ENCODE peak calls at places on chromosome 17, in eight cellular contexts. G is dorsolateral prefrontal cortex; W is nucleus accumbens; F is transverse colon; Z is activated effector memory CD4-positive, alpha-beta T cell treated with anti-CD3 and anti-CD28 coated beads, Interleukin-2, amount 50 U/mL, for 16 hours; I is stimulated activated CD4-positive, alpha-beta T cell treated with anti-CD3 and anti-CD28 coated beads, Interleukin-4, amount 100 ng/mL, for 4 hours; S is left kidney; N is CD8-positive, alpha-beta T cell. T is an unnamed sample.

GRCh38 chr17:21294321-21295035 is 10.0 kb downstream of the MAP2K3 start:
- DNase-seq in G (no peak), W (no peak), F (no peak), Z (no peak), I (no peak), S (no peak), N (no peak), T (no peak)

GRCh38 chr17:4998027-4998665 is 396 bp downstream of the KIF1C start:
- DNase-seq in G (peak), W (no peak), F (peak), Z (no peak), I (peak), S (peak), N (no peak), T (no peak)

GRCh38 chr17:49022391-49022941 is 25.3 kb downstream of the IGF2BP1 start:
- DNase-seq in G (no peak), W (no peak), F (no peak), Z (no peak), I (no peak), S (peak), N (no peak), T (no peak)

GRCh38 chr17:348012-348411 is 4.6 kb downstream of the RPH3AL start:
- DNase-seq in G (no peak), W (no peak), F (no peak), Z (no peak), I (no peak), S (no peak), N (no peak), T (no peak)

GRCh38 chr17:8337802-8338744 is 1.6 kb upstream of the ODF4 start:
- DNase-seq in G (no peak), W (no peak), F (no peak), Z (no peak), I (no peak), S (no peak), N (no peak), T (no peak)

GRCh38 chr17:7466644-7467341 is 12.6 kb downstream of the ZBTB4 start:
- DNase-seq in G (no peak), W (no peak), F (peak), Z (no peak), I (no peak), S (no peak), N (no peak), T (no peak)

GRCh38 chr17:21843318-21843865 is 151.1 kb downstream of the KCNJ18 start:
- DNase-seq in G (no peak), W (no peak), F (no peak), Z (no peak), I (no peak), S (no peak), N (no peak), T (no peak)

GRCh38 chr17:49715717-49716279 is 8.0 kb upstream of the SLC35B1 start:
- DNase-seq in G (no peak), W (no peak), F (no peak), Z (peak), I (no peak), S (no peak), N (no peak), T (peak)

GRCh38 chr17:7014995-7015586 is 2.7 kb downstream of the RNASEK start:
- DNase-seq in G (no peak), W (no peak), F (peak), Z (peak), I (peak), S (no peak), N (no peak), T (peak)

GRCh38 chr17:4221899-4222659 is 41.7 kb downstream of the ANKFY1 start:
- DNase-seq in G (no peak), W (no peak), F (no peak), Z (no peak), I (no peak), S (no peak), N (no peak), T (no peak)

GRCh38 chr17:43900858-43901754 is 6.2 kb downstream of the MPP2 start:
- DNase-seq in G (no peak), W (no peak), F (no peak), Z (no peak), I (no peak), S (peak), N (no peak), T (no peak)

GRCh38 chr17:5813357-5813756 is 229.0 kb upstream of the NLRP1 start:
- DNase-seq in G (no peak), W (no peak), F (no peak), Z (no peak), I (no peak), S (no peak), N (no peak), T (no peak)

GRCh38 chr17:78557598-78558039 is 19.6 kb downstream of the DNAH17 start:
- DNase-seq in G (no peak), W (no peak), F (no peak), Z (no peak), I (no peak), S (no peak), N (no peak), T (no peak)

GRCh38 chr17:81123052-81124048 is 42.0 kb upstream of the PVALEF start:
- DNase-seq in G (no peak), W (no peak), F (no peak), Z (no peak), I (no peak), S (no peak), N (no peak), T (no peak)

GRCh38 chr17:45031231-45032149 is 19.9 kb downstream of the DCAKD start:
- DNase-seq in G (no peak), W (no peak), F (no peak), Z (no peak), I (no peak), S (peak), N (no peak), T (no peak)

GRCh38 chr17:38572665-38573365 is 32.9 kb downstream of the SRCIN1 start:
- DNase-seq in G (peak), W (no peak), F (no peak), Z (no peak), I (no peak), S (peak), N (no peak), T (no peak)

GRCh38 chr17:218711-219110 is 37.3 kb upstream of the DOC2B start:
- DNase-seq in G (no peak), W (no peak), F (no peak), Z (no peak), I (no peak), S (no peak), N (no peak), T (no peak)

GRCh38 chr17:63446981-63447687 is 1.0 kb upstream of the CYB561 start:
- DNase-seq in G (no peak), W (no peak), F (peak), Z (peak), I (peak), S (peak), N (peak), T (peak)

GRCh38 chr17:27563532-27563931 is 67.5 kb upstream of the LGALS9 start:
- DNase-seq in G (no peak), W (no peak), F (no peak), Z (no peak), I (no peak), S (no peak), N (no peak), T (no peak)

GRCh38 chr17:38660097-38661026 is 14.4 kb downstream of the EPOP start:
- DNase-seq in G (no peak), W (no peak), F (no peak), Z (no peak), I (no peak), S (no peak), N (no peak), T (no peak)